ENCODE peak calls at places on chromosome X, in four cellular contexts. One of them, this sample, is unnamed.

GRCh38 chrX:17046478-17047097 is 100.1 kb downstream of the REPS2 start:
- DNase-seq in K562: peak
- DNase-seq in A549: peak
- DNase-seq in GM12878: peak
- DNase-seq in this sample: peak

GRCh38 chrX:85108165-85108564 is 104.5 kb downstream of the APOOL start:
- DNase-seq in K562: no peak
- DNase-seq in A549: no peak
- DNase-seq in GM12878: no peak
- DNase-seq in this sample: no peak

GRCh38 chrX:118346258-118347094 is 570 bp downstream of the WDR44 start:
- DNase-seq in K562: peak
- DNase-seq in A549: peak
- DNase-seq in GM12878: no peak
- DNase-seq in this sample: peak

GRCh38 chrX:18422325-18422724 is 3.1 kb upstream of the CDKL5 start:
- DNase-seq in K562: no peak
- DNase-seq in A549: peak
- DNase-seq in GM12878: no peak
- DNase-seq in this sample: no peak

GRCh38 chrX:22121161-22121560 is 89.0 kb downstream of the PHEX start:
- DNase-seq in K562: no peak
- DNase-seq in A549: no peak
- DNase-seq in GM12878: no peak
- DNase-seq in this sample: no peak

GRCh38 chrX:85903692-85904471 is 143.5 kb downstream of the CHM start:
- DNase-seq in K562: no peak
- DNase-seq in A549: no peak
- DNase-seq in GM12878: no peak
- DNase-seq in this sample: no peak

GRCh38 chrX:8748855-8749254 is 16.9 kb upstream of the ANOS1 start:
- DNase-seq in K562: peak
- DNase-seq in A549: peak
- DNase-seq in GM12878: no peak
- DNase-seq in this sample: no peak

GRCh38 chrX:4932790-4933189 is 1219.3 kb upstream of the PRKX start:
- DNase-seq in K562: no peak
- DNase-seq in A549: no peak
- DNase-seq in GM12878: no peak
- DNase-seq in this sample: no peak

GRCh38 chrX:44344194-44344593 is 722 bp upstream of the EFHC2 start:
- DNase-seq in K562: peak
- DNase-seq in A549: no peak
- DNase-seq in GM12878: no peak
- DNase-seq in this sample: no peak

GRCh38 chrX:37405954-37406353 is 56.8 kb downstream of the PRRG1 start:
- DNase-seq in K562: no peak
- DNase-seq in A549: no peak
- DNase-seq in GM12878: no peak
- DNase-seq in this sample: no peak

GRCh38 chrX:15098505-15098904 is 171.4 kb downstream of the ASB9 start:
- DNase-seq in K562: no peak
- DNase-seq in A549: no peak
- DNase-seq in GM12878: no peak
- DNase-seq in this sample: no peak

GRCh38 chrX:57752866-57753265 is 72.8 kb upstream of the NLRP2B start:
- DNase-seq in K562: no peak
- DNase-seq in A549: no peak
- DNase-seq in GM12878: no peak
- DNase-seq in this sample: no peak

DNA sequence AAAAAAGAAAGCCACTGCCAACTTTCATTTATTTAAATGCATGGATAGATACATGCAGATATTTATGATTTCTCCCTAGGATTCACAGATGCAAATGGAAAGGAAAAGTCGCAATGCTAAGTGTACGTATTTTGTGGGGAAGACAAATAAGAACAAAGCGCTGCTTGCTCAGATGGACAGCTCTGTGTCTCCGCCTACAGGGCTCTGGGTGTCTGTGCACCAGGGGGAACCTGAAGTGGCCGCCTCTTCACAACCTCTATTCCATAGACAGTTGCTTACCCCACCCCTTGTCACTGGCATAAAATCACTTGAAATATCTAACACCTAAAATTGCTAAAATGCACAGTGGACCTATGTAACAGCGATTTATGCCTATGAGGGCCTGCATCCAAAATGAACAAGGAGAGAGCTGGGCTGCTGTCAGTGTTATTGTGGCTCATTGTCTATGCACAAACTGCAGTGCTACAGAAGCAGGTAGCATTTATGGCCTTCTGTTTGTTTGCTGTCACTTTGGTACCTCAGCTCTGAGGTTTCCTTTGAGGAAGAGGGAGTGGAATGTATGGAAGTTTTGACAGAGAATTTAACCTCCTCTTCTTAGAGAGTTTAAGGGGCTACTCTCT is 58.6 kb upstream of the PAGE1 start:
- DNase-seq in K562: peak
- DNase-seq in A549: peak
- DNase-seq in GM12878: no peak
- DNase-seq in this sample: peak
- TF ChIP-seq CHD4 in K562: no peak
- TF ChIP-seq CHD4 in A549: no peak
- TF ChIP-seq CHD4 in GM12878: no peak
- TF ChIP-seq CHD4 in this sample: no peak

DNA sequence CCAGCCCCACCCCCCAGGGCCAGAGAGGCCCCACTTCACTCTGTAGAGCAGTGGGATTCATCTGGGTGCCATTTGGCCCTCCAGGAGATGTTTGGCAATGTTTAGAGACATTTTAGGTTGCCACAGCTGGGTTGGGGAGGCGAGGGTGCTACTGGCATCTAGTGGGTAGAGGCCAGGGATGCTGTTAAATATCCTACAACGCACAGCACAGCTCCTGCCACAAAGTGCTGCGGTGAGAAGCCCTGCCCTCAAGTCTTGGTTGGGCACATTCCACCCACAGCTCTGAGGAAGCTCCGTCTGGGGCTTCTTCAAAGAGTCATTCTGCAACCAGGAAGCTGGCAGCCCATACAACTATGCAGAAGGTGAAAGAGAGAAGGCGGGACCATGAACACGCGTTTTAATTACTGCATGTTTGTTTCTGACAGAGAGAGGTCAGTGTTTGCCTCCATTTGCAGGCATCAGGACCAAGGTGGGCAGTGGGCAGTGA is 48.1 kb upstream of the FAM9C start:
- DNase-seq in K562: no peak
- DNase-seq in A549: no peak
- DNase-seq in GM12878: peak
- DNase-seq in this sample: no peak
- TF ChIP-seq CHD4 in K562: no peak
- TF ChIP-seq CHD4 in A549: no peak
- TF ChIP-seq CHD4 in GM12878: no peak
- TF ChIP-seq CHD4 in this sample: no peak

GRCh38 chrX:129682979-129683378 is 28.2 kb upstream of the APLN start:
- DNase-seq in K562: no peak
- DNase-seq in A549: no peak
- DNase-seq in GM12878: no peak
- DNase-seq in this sample: no peak

GRCh38 chrX:129679856-129680255 is 25.1 kb upstream of the APLN start:
- DNase-seq in K562: no peak
- DNase-seq in A549: no peak
- DNase-seq in GM12878: no peak
- DNase-seq in this sample: no peak

GRCh38 chrX:129678881-129679195 is 24.1 kb upstream of the APLN start:
- DNase-seq in K562: no peak
- DNase-seq in A549: no peak
- DNase-seq in GM12878: no peak
- DNase-seq in this sample: no peak

GRCh38 chrX:129678176-129678880 is 23.6 kb upstream of the APLN start:
- DNase-seq in K562: no peak
- DNase-seq in A549: peak
- DNase-seq in GM12878: no peak
- DNase-seq in this sample: no peak
- TF ChIP-seq CHD4 in K562: no peak
- TF ChIP-seq CHD4 in A549: no peak
- TF ChIP-seq CHD4 in GM12878: no peak
- TF ChIP-seq CHD4 in this sample: no peak

DNA sequence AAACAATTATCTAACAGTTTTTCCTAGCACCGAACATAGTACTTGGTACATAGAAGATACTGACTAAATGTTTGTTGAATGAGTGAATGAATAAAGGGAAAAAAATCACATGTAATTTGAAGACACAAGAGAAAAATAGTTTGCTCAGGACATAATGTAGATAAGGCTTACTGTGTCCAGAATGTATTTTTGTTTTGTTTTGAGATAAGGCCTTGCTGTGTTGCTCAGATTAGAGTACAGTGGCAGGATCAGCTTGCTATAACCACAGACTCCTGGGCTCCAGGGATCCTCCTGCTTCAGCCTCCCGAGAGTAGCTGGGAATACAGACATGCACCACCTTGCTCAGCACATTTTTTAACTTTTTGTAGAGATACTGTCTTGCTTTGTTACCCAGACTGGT is 6.5 kb downstream of the FAM199X start:
- DNase-seq in K562: no peak
- DNase-seq in A549: no peak
- DNase-seq in GM12878: no peak
- DNase-seq in this sample: no peak
- TF ChIP-seq CHD4 in K562: no peak
- TF ChIP-seq CHD4 in A549: no peak
- TF ChIP-seq CHD4 in GM12878: no peak
- TF ChIP-seq CHD4 in this sample: no peak

GRCh38 chrX:10054396-10054795 is 87.2 kb downstream of the CLDN34 start:
- DNase-seq in K562: no peak
- DNase-seq in A549: no peak
- DNase-seq in GM12878: no peak
- DNase-seq in this sample: no peak
- TF ChIP-seq CHD4 in K562: no peak
- TF ChIP-seq CHD4 in A549: no peak
- TF ChIP-seq CHD4 in GM12878: no peak
- TF ChIP-seq CHD4 in this sample: no peak

This sample was measured in HepG2.